ENCODE peak calls at places on chromosomes 6 and 20, in four cellular contexts. L, R, S and C are unnamed samples.
A peak's percentile ranks its signal among the peaks of the same experiment; 100 is the strongest.

GRCh38 chr6:107386340-107386739 is 73.0 kb downstream of the PDSS2 start:
- DNase-seq in L (no peak), R (no peak), S (peak; percentile 24), C (no peak)

GRCh38 chr6:37242429-37243052 is 15.0 kb upstream of the TBC1D22B start:
- DNase-seq in L (peak; percentile 85), R (peak; percentile 98), S (peak; percentile 100), C (no peak)

GRCh38 chr20:38842017-38842416 is 36.5 kb downstream of the PPP1R16B start:
- DNase-seq in L (no peak), R (no peak), S (no peak), C (no peak)

GRCh38 chr6:169807699-169808607 is 56.5 kb downstream of the ERMARD start:
- DNase-seq in L (no peak), R (no peak), S (no peak), C (no peak)

GRCh38 chr6:146866731-146867414 is 268.1 kb downstream of the ADGB start:
- DNase-seq in L (no peak), R (no peak), S (no peak), C (no peak)

GRCh38 chr6:24193364-24193763 is 67.3 kb downstream of the NRSN1 start:
- DNase-seq in L (no peak), R (no peak), S (no peak), C (no peak)

GRCh38 chr20:38127011-38127621 is 38.0 kb downstream of the TGM2 start:
- DNase-seq in L (peak; percentile 80), R (no peak), S (peak; percentile 92), C (no peak)

GRCh38 chr6:39507331-39507998 is 185.0 kb upstream of the KCNK16 start:
- DNase-seq in L (no peak), R (no peak), S (no peak), C (no peak)

GRCh38 chr6:151916075-151916474 is 108.6 kb downstream of the ESR1 start:
- DNase-seq in L (no peak), R (no peak), S (no peak), C (no peak)

GRCh38 chr6:151914475-151914874 is 107.0 kb downstream of the ESR1 start:
- DNase-seq in L (no peak), R (no peak), S (peak; percentile 10), C (no peak)

GRCh38 chr6:151916680-151917164 is 109.2 kb downstream of the ESR1 start:
- DNase-seq in L (peak; percentile 62), R (no peak), S (peak; percentile 76), C (no peak)

DNA sequence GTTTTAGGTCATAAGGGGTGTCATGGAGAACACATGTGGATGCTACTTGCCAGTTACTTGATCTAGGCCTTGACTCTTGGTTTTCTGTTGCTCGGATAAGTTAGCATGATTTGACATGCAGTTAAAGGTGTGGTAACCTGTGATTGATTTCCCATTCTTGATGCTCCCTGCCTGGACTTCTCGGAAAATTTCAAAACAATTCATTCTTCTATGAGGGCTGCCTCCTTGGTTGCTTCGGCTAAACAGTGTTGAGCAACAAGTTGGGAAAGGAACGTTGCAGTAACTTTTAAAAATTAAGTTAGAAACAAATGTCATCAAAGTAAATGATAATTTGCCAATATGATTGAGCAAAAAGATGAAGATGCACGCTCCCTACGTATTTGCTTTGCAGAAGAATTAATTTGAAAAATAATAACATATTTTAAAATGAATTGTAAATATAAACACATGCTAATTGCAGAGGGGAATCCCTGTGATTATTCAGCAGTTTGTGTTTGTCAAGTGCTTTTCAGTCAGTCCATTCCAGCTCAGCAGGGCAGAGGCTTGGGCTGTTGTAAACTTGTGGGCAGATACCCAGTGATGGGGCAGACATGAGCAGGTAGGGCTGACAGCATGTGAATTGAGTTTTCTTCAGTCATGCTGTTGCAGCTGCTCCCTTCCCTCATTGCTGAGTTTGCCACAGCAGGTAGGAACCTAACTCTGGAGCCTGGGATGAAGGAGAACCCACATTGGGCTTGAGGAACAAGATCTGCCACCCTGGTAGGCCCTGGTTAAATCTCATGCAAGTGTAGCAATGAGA is 110.2 kb downstream of the ESR1 start:
- DNase-seq in L (no peak), R (no peak), S (no peak), C (no peak)
- H3K27ac ChIP-seq in L (peak overlapping the region; percentile 99), R (no peak overlapping the region), S (no peak overlapping the region), C (no peak overlapping the region)

GRCh38 chr20:33769032-33769431 is 37.2 kb downstream of the ZNF341 start:
- DNase-seq in L (no peak), R (no peak), S (no peak), C (no peak)

GRCh38 chr20:33767739-33768138 is 35.9 kb downstream of the ZNF341 start:
- DNase-seq in L (no peak), R (no peak), S (no peak), C (no peak)

GRCh38 chr20:33772439-33772838 is 38.7 kb upstream of the CHMP4B start:
- DNase-seq in L (no peak), R (no peak), S (no peak), C (no peak)

GRCh38 chr20:33771938-33772337 is 39.2 kb upstream of the CHMP4B start:
- DNase-seq in L (no peak), R (no peak), S (no peak), C (no peak)

DNA sequence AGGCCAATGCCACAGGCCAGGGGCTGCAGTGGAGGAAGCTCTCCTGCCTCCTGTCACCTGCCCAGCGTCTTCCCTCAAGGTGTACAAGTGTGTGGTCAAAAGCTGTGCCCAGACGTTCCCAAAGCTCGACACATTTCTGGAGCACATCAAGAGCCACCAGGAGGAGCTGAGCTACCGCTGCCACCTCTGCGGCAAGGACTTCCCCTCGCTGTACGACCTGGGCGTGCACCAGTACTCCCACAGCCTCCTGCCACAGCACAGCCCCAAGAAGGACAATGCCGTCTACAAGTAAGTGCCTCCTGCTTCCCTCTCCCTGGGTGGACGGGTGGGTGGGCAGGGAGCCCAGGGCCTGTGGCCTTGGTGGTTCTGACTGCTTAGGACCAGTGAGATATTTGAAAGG is 38.2 kb downstream of the ZNF341 start:
- DNase-seq in L (no peak), R (no peak), S (no peak), C (no peak)
- TF ChIP-seq CTCF in L (no peak), R (no peak), S (no peak), C (no peak)

GRCh38 chr6:3208775-3209113 is 18.7 kb downstream of the TUBB2B start:
- DNase-seq in L (no peak), R (no peak), S (no peak), C (no peak)
- H3K27ac ChIP-seq in L (peak overlapping the region; percentile 47), R (peak overlapping the region; percentile 88), S (peak overlapping the region; percentile 86), C (no peak overlapping the region)

GRCh38 chr20:2088904-2089303 is 12.7 kb upstream of the STK35 start:
- DNase-seq in L (no peak), R (no peak), S (no peak), C (no peak)

GRCh38 chr20:2093883-2094282 is 7.7 kb upstream of the STK35 start:
- DNase-seq in L (no peak), R (no peak), S (no peak), C (no peak)

GRCh38 chr20:2089447-2089846 is 12.2 kb upstream of the STK35 start:
- DNase-seq in L (no peak), R (no peak), S (no peak), C (no peak)

DNA sequence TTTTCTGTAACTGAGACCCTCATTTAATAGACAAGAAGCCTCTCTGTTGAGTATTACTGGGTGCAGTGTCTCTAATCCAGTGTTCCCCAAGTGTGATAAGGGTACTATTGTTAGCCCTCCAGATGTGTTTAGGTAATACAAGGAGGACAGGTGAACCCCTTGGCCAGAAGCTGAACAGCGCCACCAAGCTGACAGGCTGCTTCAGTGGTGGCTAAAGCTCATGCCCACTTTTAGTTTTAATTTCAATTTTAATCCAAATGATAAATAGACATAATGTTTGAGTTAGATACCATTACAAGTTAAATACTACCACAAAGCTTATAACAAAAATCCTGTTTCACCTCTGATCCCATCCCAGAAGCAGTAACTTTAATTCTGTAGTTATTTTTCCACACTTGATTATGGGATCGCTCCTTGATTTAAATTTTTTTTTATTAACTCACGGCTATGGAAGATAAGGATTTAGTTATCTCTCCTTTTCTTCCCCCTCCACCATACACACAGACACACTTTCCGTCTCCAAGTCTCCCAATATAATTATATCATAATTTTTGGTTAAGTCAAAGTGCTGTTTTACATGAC is 8.3 kb upstream of the STK35 start:
- DNase-seq in L (no peak), R (no peak), S (no peak), C (no peak)
- TF ChIP-seq CTCF in L (peak; percentile 65), R (peak; percentile 23), S (peak; percentile 44), C (no peak)

GRCh38 chr6:49517919-49518318 is 18.2 kb downstream of the GLYATL3 start:
- DNase-seq in L (no peak), R (no peak), S (no peak), C (no peak)

GRCh38 chr6:49515485-49516146 is 15.9 kb downstream of the GLYATL3 start:
- DNase-seq in L (no peak), R (no peak), S (no peak), C (no peak)

GRCh38 chr6:49522710-49523593 is 23.2 kb downstream of the GLYATL3 start:
- DNase-seq in L (no peak), R (no peak), S (no peak), C (no peak)

GRCh38 chr6:49516147-49516505 is 16.4 kb downstream of the GLYATL3 start:
- DNase-seq in L (no peak), R (no peak), S (no peak), C (no peak)

DNA sequence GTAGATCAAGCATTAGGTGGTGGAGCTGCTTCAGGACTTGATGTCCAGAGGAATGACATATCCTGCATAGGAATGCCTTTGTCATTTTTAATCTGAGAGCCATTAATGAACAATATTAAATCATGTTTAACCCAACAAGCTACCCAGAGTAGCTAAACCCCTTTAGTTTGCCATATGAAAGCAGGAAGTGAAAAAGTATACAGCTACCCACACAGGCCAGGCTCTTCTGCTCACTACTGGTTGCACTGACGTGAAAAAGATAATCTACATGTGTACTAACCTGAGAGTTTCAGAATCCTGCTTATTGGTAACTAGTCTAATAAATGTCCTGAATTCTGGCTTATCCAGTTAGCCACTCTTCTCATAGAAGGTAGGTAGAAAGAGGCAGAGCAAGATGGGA is 19.9 kb downstream of the GLYATL3 start:
- DNase-seq in L (no peak), R (no peak), S (no peak), C (no peak)
- H3K27ac ChIP-seq in L (no peak overlapping the region), R (no peak overlapping the region), S (no peak overlapping the region), C (no peak overlapping the region)

GRCh38 chr6:31899215-31899614 is 1.7 kb upstream of the EHMT2 start:
- DNase-seq in L (no peak), R (no peak), S (no peak), C (no peak)

GRCh38 chr6:31897612-31898199 is at the start of gene EHMT2:
- DNase-seq in L (no peak), R (no peak), S (peak; percentile 69), C (peak; percentile 82)

GRCh38 chr6:31896856-31897611 is 464 bp downstream of the EHMT2 start:
- DNase-seq in L (no peak), R (no peak), S (no peak), C (peak; percentile 11)

GRCh38 chr6:31899882-31900722 is 1.8 kb downstream of the ZBTB12 start:
- DNase-seq in L (no peak), R (no peak), S (no peak), C (no peak)

GRCh38 chr6:31898200-31899011 is 908 bp upstream of the EHMT2 start:
- DNase-seq in L (no peak), R (no peak), S (peak; percentile 47), C (no peak)
- TF ChIP-seq CTCF in L (no peak), R (no peak), S (no peak), C (no peak)